ENCODE peak calls at places on chromosome X, in nine cellular contexts. One of them, this sample, is unnamed.

GRCh38 chrX:42422961-42423360 is 355.0 kb downstream of the PPP1R2C start:
- DNase-seq in GM12878: no peak
- DNase-seq in K562: no peak
- DNase-seq in sigmoid colon: no peak
- DNase-seq in stomach: no peak
- DNase-seq in HepG2: no peak
- DNase-seq in spleen: no peak
- DNase-seq in suprapubic skin: no peak
- DNase-seq in prostate gland: no peak
- DNase-seq in this sample: no peak

GRCh38 chrX:118718737-118719136 is 8.7 kb upstream of the IL13RA1 start:
- DNase-seq in GM12878: no peak
- DNase-seq in K562: no peak
- DNase-seq in sigmoid colon: no peak
- DNase-seq in stomach: no peak
- DNase-seq in HepG2: no peak
- DNase-seq in spleen: no peak
- DNase-seq in suprapubic skin: no peak
- DNase-seq in prostate gland: no peak
- DNase-seq in this sample: no peak

GRCh38 chrX:63513825-63514574 is 162.9 kb upstream of the SPIN4 start:
- DNase-seq in GM12878: no peak
- DNase-seq in K562: no peak
- DNase-seq in sigmoid colon: no peak
- DNase-seq in stomach: no peak
- DNase-seq in HepG2: no peak
- DNase-seq in spleen: no peak
- DNase-seq in suprapubic skin: no peak
- DNase-seq in prostate gland: peak
- DNase-seq in this sample: no peak

GRCh38 chrX:3659761-3660160 is 53.7 kb downstream of the PRKX start:
- DNase-seq in GM12878: no peak
- DNase-seq in K562: no peak
- DNase-seq in sigmoid colon: no peak
- DNase-seq in stomach: no peak
- DNase-seq in HepG2: no peak
- DNase-seq in spleen: no peak
- DNase-seq in suprapubic skin: no peak
- DNase-seq in prostate gland: no peak
- DNase-seq in this sample: no peak

GRCh38 chrX:112688242-112688641 is 8.5 kb upstream of the LHFPL1 start:
- DNase-seq in GM12878: no peak
- DNase-seq in K562: no peak
- DNase-seq in sigmoid colon: no peak
- DNase-seq in stomach: no peak
- DNase-seq in HepG2: no peak
- DNase-seq in spleen: no peak
- DNase-seq in suprapubic skin: no peak
- DNase-seq in prostate gland: no peak
- DNase-seq in this sample: no peak

GRCh38 chrX:129980540-129981206 is 1.8 kb upstream of the BCORL1 start:
- DNase-seq in GM12878: no peak
- DNase-seq in K562: no peak
- DNase-seq in sigmoid colon: peak
- DNase-seq in stomach: peak
- DNase-seq in HepG2: peak
- DNase-seq in spleen: peak
- DNase-seq in suprapubic skin: peak
- DNase-seq in prostate gland: no peak
- DNase-seq in this sample: no peak

GRCh38 chrX:12804655-12805054 is 13.4 kb downstream of the PRPS2 start:
- DNase-seq in GM12878: no peak
- DNase-seq in K562: no peak
- DNase-seq in sigmoid colon: no peak
- DNase-seq in stomach: no peak
- DNase-seq in HepG2: no peak
- DNase-seq in spleen: no peak
- DNase-seq in suprapubic skin: no peak
- DNase-seq in prostate gland: peak
- DNase-seq in this sample: no peak

GRCh38 chrX:119605398-119605738 is 856 bp downstream of the NKRF start:
- DNase-seq in GM12878: no peak
- DNase-seq in K562: peak
- DNase-seq in sigmoid colon: no peak
- DNase-seq in stomach: no peak
- DNase-seq in HepG2: peak
- DNase-seq in spleen: peak
- DNase-seq in suprapubic skin: no peak
- DNase-seq in prostate gland: no peak
- DNase-seq in this sample: no peak

GRCh38 chrX:154401918-154402621 is 3.9 kb downstream of the RPL10 start:
- DNase-seq in GM12878: no peak
- DNase-seq in K562: no peak
- DNase-seq in sigmoid colon: no peak
- DNase-seq in stomach: no peak
- DNase-seq in HepG2: no peak
- DNase-seq in spleen: no peak
- DNase-seq in suprapubic skin: no peak
- DNase-seq in prostate gland: peak
- DNase-seq in this sample: no peak

GRCh38 chrX:88613338-88613737 is 133.7 kb upstream of the CPXCR1 start:
- DNase-seq in GM12878: no peak
- DNase-seq in K562: no peak
- DNase-seq in sigmoid colon: no peak
- DNase-seq in stomach: no peak
- DNase-seq in HepG2: peak
- DNase-seq in spleen: no peak
- DNase-seq in suprapubic skin: no peak
- DNase-seq in prostate gland: no peak
- DNase-seq in this sample: no peak

GRCh38 chrX:3532571-3532970 is 180.9 kb downstream of the PRKX start:
- DNase-seq in GM12878: no peak
- DNase-seq in K562: no peak
- DNase-seq in sigmoid colon: no peak
- DNase-seq in stomach: no peak
- DNase-seq in HepG2: no peak
- DNase-seq in spleen: no peak
- DNase-seq in suprapubic skin: no peak
- DNase-seq in prostate gland: no peak
- DNase-seq in this sample: no peak

GRCh38 chrX:97522307-97522706 is 638.6 kb downstream of the RPA4 start:
- DNase-seq in GM12878: no peak
- DNase-seq in K562: no peak
- DNase-seq in sigmoid colon: no peak
- DNase-seq in stomach: no peak
- DNase-seq in HepG2: no peak
- DNase-seq in spleen: no peak
- DNase-seq in suprapubic skin: no peak
- DNase-seq in prostate gland: no peak
- DNase-seq in this sample: no peak

DNA sequence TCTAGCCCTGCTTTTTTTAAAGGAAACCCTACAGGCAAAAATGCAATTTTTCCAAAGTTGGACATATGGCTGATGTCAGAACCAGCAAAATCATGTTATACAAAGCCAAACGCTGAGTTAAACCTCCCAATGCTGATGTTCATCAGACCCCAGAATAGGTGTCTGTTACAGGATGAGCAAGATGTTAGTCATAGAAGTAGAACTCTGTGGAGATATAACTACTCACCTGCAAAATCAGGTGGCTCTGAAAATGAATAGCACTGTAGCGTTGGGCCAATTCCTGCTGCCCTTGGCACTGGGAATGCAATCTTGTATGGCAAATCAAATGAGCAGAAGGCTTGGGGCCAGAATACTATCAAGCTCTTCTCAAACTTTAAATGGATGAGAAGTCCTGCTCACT is 634.1 kb downstream of the RPA4 start:
- DNase-seq in GM12878: no peak
- DNase-seq in K562: no peak
- DNase-seq in sigmoid colon: no peak
- DNase-seq in stomach: no peak
- DNase-seq in HepG2: no peak
- DNase-seq in spleen: no peak
- DNase-seq in suprapubic skin: no peak
- DNase-seq in prostate gland: no peak
- DNase-seq in this sample: no peak
- TF ChIP-seq POLR2A in GM12878: no peak
- TF ChIP-seq POLR2A in K562: no peak
- TF ChIP-seq POLR2A in sigmoid colon: no peak
- TF ChIP-seq POLR2A in stomach: no peak
- TF ChIP-seq POLR2A in HepG2: no peak
- TF ChIP-seq POLR2A in spleen: no peak
- TF ChIP-seq POLR2A in suprapubic skin: no peak
- TF ChIP-seq POLR2A in prostate gland: no peak
- TF ChIP-seq POLR2A in this sample: no peak

GRCh38 chrX:107673401-107673800 is 45.1 kb downstream of the PRPS1 start:
- DNase-seq in GM12878: no peak
- DNase-seq in K562: no peak
- DNase-seq in sigmoid colon: no peak
- DNase-seq in stomach: no peak
- DNase-seq in HepG2: no peak
- DNase-seq in spleen: no peak
- DNase-seq in suprapubic skin: no peak
- DNase-seq in prostate gland: no peak
- DNase-seq in this sample: no peak

GRCh38 chrX:107674480-107675364 is 46.4 kb downstream of the PRPS1 start:
- DNase-seq in GM12878: no peak
- DNase-seq in K562: peak
- DNase-seq in sigmoid colon: peak
- DNase-seq in stomach: peak
- DNase-seq in HepG2: no peak
- DNase-seq in spleen: peak
- DNase-seq in suprapubic skin: peak
- DNase-seq in prostate gland: peak
- DNase-seq in this sample: no peak

GRCh38 chrX:107672955-107673378 is 44.7 kb downstream of the PRPS1 start:
- DNase-seq in GM12878: no peak
- DNase-seq in K562: peak
- DNase-seq in sigmoid colon: peak
- DNase-seq in stomach: peak
- DNase-seq in HepG2: peak
- DNase-seq in spleen: peak
- DNase-seq in suprapubic skin: peak
- DNase-seq in prostate gland: peak
- DNase-seq in this sample: no peak

GRCh38 chrX:107675365-107675654 is 47.0 kb downstream of the PRPS1 start:
- DNase-seq in GM12878: no peak
- DNase-seq in K562: no peak
- DNase-seq in sigmoid colon: no peak
- DNase-seq in stomach: no peak
- DNase-seq in HepG2: no peak
- DNase-seq in spleen: no peak
- DNase-seq in suprapubic skin: no peak
- DNase-seq in prostate gland: no peak
- DNase-seq in this sample: no peak

DNA sequence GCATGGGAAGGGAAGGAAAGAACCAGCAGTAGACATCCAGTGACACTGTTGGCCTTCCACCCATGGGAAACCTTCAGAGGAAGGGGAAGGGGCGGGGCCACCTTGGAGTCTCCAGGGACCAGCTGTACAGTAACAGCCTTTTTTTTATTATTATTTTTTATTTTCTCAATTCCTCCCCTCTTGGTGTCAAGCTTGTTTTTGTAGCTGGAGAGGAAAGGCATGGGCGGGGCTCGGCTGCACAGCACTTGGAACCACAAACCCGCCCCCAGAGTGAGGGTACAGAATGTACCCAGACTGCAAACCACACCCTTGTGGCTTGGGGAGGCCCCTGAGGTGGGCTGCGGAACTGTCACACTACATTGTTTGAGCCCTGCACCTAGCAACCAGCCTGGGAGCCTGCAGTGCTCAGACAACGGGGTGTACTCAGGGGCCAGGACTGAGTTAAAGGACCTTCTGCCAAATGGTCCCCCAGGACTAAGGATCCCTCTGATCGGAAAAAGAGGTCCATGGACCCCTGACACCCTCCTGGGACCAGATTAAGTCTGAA is 45.7 kb downstream of the PRPS1 start:
- DNase-seq in GM12878: peak
- DNase-seq in K562: peak
- DNase-seq in sigmoid colon: peak
- DNase-seq in stomach: peak
- DNase-seq in HepG2: no peak
- DNase-seq in spleen: peak
- DNase-seq in suprapubic skin: peak
- DNase-seq in prostate gland: peak
- DNase-seq in this sample: no peak
- TF ChIP-seq POLR2AphosphoS5 in GM12878: no peak
- TF ChIP-seq POLR2AphosphoS5 in K562: no peak
- TF ChIP-seq POLR2AphosphoS5 in sigmoid colon: peak
- TF ChIP-seq POLR2AphosphoS5 in stomach: peak
- TF ChIP-seq POLR2AphosphoS5 in HepG2: no peak
- TF ChIP-seq POLR2AphosphoS5 in spleen: peak
- TF ChIP-seq POLR2AphosphoS5 in suprapubic skin: peak
- TF ChIP-seq POLR2AphosphoS5 in prostate gland: peak
- TF ChIP-seq POLR2AphosphoS5 in this sample: no peak

GRCh38 chrX:21658152-21658737 is at the start of gene KLHL34:
- DNase-seq in GM12878: no peak
- DNase-seq in K562: no peak
- DNase-seq in sigmoid colon: no peak
- DNase-seq in stomach: no peak
- DNase-seq in HepG2: no peak
- DNase-seq in spleen: peak
- DNase-seq in suprapubic skin: no peak
- DNase-seq in prostate gland: no peak
- DNase-seq in this sample: no peak
- TF ChIP-seq POLR2A in GM12878: no peak
- TF ChIP-seq POLR2A in K562: no peak
- TF ChIP-seq POLR2A in sigmoid colon: no peak
- TF ChIP-seq POLR2A in stomach: no peak
- TF ChIP-seq POLR2A in HepG2: no peak
- TF ChIP-seq POLR2A in spleen: no peak
- TF ChIP-seq POLR2A in suprapubic skin: no peak
- TF ChIP-seq POLR2A in prostate gland: no peak
- TF ChIP-seq POLR2A in this sample: no peak

DNA sequence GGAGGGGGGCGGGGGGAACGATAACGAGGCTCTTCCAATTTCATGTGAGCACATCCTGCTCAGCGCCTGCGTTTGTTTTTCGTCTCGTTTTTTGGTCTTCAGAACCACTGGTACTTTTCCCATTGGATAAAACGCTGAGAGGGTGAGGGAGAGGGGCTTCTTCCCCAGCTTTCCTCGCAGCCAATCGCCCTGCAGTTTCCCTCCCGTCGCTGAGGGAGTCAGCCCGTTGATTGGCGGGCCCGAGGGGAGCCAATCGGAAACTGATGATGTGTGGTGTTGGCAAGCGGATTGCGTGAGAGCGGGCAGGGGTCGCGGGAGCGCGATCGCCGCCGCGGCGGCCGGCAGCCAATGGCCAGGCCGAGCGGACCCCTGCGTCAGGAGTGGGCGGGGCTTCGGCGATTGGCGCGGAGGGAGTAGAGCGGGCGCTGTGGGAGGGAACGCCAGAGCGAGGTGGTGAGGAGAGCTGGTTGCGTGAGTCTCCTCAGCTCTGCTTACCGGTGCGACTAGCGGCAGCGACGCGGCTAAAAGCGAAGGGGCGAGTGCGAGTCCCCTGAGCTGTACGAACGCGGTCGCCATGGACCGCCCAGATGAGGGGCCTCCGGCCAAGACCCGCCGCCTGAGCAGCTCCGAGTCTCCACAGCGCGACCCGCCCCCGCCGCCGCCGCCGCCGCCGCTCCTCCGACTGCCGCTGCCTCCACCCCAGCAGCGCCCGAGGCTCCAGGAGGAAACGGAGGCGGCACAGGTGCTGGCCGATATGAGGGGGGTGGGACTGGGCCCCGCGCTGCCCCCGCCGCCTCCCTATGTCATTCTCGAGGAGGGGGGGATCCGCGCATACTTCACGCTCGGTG is at the start of gene TSPYL2:
- DNase-seq in GM12878: peak
- DNase-seq in K562: peak
- DNase-seq in sigmoid colon: peak
- DNase-seq in stomach: peak
- DNase-seq in HepG2: peak
- DNase-seq in spleen: peak
- DNase-seq in suprapubic skin: peak
- DNase-seq in prostate gland: peak
- DNase-seq in this sample: peak
- TF ChIP-seq POLR2AphosphoS5 in GM12878: peak
- TF ChIP-seq POLR2AphosphoS5 in K562: peak
- TF ChIP-seq POLR2AphosphoS5 in sigmoid colon: peak
- TF ChIP-seq POLR2AphosphoS5 in stomach: peak
- TF ChIP-seq POLR2AphosphoS5 in HepG2: peak
- TF ChIP-seq POLR2AphosphoS5 in spleen: peak
- TF ChIP-seq POLR2AphosphoS5 in suprapubic skin: peak
- TF ChIP-seq POLR2AphosphoS5 in prostate gland: peak
- TF ChIP-seq POLR2AphosphoS5 in this sample: peak

This sample was measured in GM12891.